ENCODE peak calls at places on chromosomes 7 and 10, in four cellular contexts. K, V, X and O are unnamed samples.

GRCh38 chr7:48242846-48243245 is 71.6 kb downstream of the ABCA13 start:
- DNase-seq in K (no peak), X (no peak), V (no peak), O (no peak)

GRCh38 chr7:50469181-50469580 is 19.0 kb upstream of the FIGNL1 start:
- DNase-seq in V (no peak), X (no peak), K (no peak), O (no peak)

GRCh38 chr7:69962077-69962855 is 364.0 kb downstream of the AUTS2 start:
- DNase-seq in X (peak), V (no peak), K (no peak), O (no peak)

GRCh38 chr10:19819419-19820033 is 3.3 kb downstream of the PLXDC2 start:
- DNase-seq in V (peak), K (no peak), X (no peak), O (peak)

GRCh38 chr7:3979956-3980643 is 679.0 kb downstream of the SDK1 start:
- DNase-seq in V (no peak), K (peak), X (no peak), O (no peak)

GRCh38 chr7:108282427-108282996 is 152.4 kb upstream of the LAMB4 start:
- DNase-seq in X (no peak), K (no peak), V (no peak), O (no peak)

GRCh38 chr7:37853468-37853867 is 5.1 kb downstream of the NME8 start:
- DNase-seq in K (peak), X (no peak), V (peak), O (peak)

GRCh38 chr7:130141161-130141857 is 63.9 kb downstream of the TMEM209 start:
- DNase-seq in V (no peak), X (peak), K (peak), O (peak)

GRCh38 chr7:131827421-131827820 is 271.0 kb upstream of the PODXL start:
- DNase-seq in V (no peak), X (no peak), K (no peak), O (no peak)

GRCh38 chr10:18402766-18403346 is 248.5 kb downstream of the NSUN6 start:
- DNase-seq in K (no peak), V (no peak), X (no peak), O (no peak)

GRCh38 chr10:110872145-110872983 is 636 bp downstream of the PDCD4 start:
- DNase-seq in X (peak), K (peak), V (peak), O (peak)

GRCh38 chr7:125316451-125316850 is 386.8 kb upstream of the POT1 start:
- DNase-seq in K (peak), X (no peak), V (peak), O (peak)
- TF ChIP-seq CTCF in K (peak), X (peak), V (no peak), O (no peak)

GRCh38 chr7:117338020-117338419 is 15.2 kb upstream of the WNT2 start:
- DNase-seq in K (no peak), X (no peak), V (no peak), O (no peak)
- TF ChIP-seq CTCF in K (no peak), X (no peak), V (no peak), O (no peak)

DNA sequence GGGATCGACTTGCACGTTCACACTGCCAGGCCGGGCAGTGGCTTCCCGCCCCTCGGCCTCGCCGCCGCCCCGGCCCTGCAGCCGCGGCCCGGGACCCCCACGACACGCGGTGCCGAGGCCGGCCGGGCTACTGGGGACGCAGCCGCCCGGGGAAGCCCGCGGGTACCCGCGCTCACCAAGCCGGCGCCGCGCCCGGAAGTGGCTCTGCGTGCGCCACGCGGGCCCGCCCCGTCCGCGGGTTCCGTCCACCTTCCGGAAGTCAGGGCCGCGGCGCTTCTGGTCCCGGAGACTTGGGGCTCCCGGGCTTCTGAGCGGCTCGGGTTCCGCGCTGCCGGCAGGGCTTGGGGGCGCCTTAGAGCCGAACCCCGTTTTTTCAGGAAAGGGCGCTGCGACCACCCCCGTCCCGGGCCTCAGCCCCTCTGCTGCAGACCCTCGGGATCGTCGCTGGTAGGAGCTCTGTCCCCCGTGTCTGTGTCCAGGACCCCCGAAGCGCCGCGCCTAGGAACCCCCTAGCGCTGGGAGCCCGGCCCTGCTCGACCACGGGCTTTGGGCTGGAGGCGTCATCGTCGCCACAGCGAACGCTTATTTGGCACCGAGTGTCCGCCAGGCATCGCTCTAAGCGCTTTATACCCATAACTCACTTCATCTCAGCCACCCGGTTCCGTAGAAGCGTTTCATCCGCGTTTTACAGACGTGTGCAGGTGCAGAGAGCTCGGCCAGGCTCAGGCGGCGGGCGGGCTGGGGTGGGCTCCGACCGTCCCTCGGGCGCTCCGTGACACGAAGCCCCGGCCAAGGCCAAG is at the start of gene PSMG3:
- DNase-seq in X (peak), V (peak), K (peak), O (peak)
- TF ChIP-seq CTCF in X (peak), V (peak), K (peak), O (no peak)

DNA sequence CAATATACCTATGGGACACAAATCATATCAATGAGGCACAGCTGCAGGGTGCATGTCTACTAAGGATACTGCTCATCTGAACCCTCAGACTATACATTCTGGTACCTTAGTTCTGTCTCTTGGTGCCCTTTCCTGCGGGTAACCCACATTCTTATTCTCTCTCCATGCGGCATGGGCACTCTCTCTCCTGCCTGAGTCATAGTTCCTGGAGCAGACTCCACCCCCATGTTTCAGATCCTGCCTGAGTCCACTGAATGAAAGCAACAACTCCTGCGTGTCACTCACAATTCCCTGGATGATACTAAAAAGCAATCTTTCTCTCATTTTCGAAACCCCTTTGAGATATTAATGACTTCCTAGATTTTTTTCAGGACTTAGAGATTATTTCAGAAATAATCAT is 653.1 kb upstream of the C7orf33 start:
- DNase-seq in V (no peak), K (no peak), X (no peak), O (no peak)
- TF ChIP-seq CTCF in V (no peak), K (no peak), X (no peak), O (no peak)

GRCh38 chr7:13279854-13280435 is 592.5 kb downstream of the ARL4A start:
- DNase-seq in K (no peak), V (peak), X (no peak), O (no peak)

GRCh38 chr7:13278020-13278419 is 590.6 kb downstream of the ARL4A start:
- DNase-seq in K (no peak), X (no peak), V (no peak), O (no peak)

GRCh38 chr7:13286916-13287315 is 599.5 kb downstream of the ARL4A start:
- DNase-seq in K (no peak), V (no peak), X (no peak), O (no peak)

GRCh38 chr7:13276977-13277376 is 589.5 kb downstream of the ARL4A start:
- DNase-seq in K (no peak), X (no peak), V (peak), O (no peak)

DNA sequence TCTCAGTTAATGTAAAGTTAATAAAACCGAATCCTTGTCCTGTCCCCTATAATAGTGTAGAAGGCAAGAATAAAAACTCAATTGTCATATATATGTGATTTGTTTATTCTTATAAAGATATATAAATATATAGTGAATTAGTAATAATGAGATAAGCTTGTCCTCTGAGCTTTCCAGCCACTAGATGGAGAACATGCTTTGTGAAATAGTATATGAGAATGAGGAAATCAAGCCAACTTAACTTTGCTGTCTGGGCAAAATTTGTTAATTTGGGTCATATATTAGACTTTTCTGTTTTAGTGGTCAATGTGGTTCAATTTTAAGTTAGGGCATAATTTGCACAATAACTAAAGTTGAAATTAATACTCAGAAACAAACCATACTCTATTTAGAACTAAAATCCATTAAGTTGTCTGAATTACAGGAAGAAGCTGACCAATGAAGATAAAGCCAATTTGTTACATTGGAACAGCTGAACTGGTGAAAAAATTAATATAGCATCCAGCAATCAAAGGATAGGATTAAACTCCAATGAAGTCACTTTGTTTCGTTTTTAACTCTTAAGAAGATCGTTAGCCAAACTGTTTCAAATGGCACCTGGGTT is 595.0 kb downstream of the ARL4A start:
- DNase-seq in K (no peak), X (no peak), V (peak), O (no peak)
- TF ChIP-seq CTCF in K (peak), X (peak), V (peak), O (no peak)

GRCh38 chr7:63029207-63029522 is 969.5 kb upstream of the ZNF722 start:
- DNase-seq in K (no peak), X (no peak), V (no peak), O (no peak)

GRCh38 chr7:63028376-63029206 is 970.1 kb upstream of the ZNF722 start:
- DNase-seq in V (no peak), K (no peak), X (no peak), O (no peak)

GRCh38 chr7:63031838-63032436 is 966.7 kb upstream of the ZNF722 start:
- DNase-seq in X (no peak), K (no peak), V (no peak), O (no peak)

GRCh38 chr7:63027075-63027474 is 971.6 kb upstream of the ZNF722 start:
- DNase-seq in K (no peak), X (no peak), V (no peak), O (no peak)

GRCh38 chr7:63030061-63030460 is 968.6 kb upstream of the ZNF722 start:
- DNase-seq in V (no peak), K (no peak), X (no peak), O (no peak)
- TF ChIP-seq CTCF in V (no peak), K (no peak), X (no peak), O (no peak)

GRCh38 chr7:157046681-157047080 is 36.2 kb upstream of the MNX1 start:
- DNase-seq in K (no peak), X (no peak), V (no peak), O (no peak)
- TF ChIP-seq CTCF in K (no peak), X (no peak), V (no peak), O (no peak)